ENCODE peak calls at places on chromosomes 16 and 17, in ten cellular contexts. One of them, this sample, is unnamed.

GRCh38 chr17:1783834-1784611 is 22.2 kb downstream of the SERPINF1 start:
- DNase-seq in ovary: peak; percentile 84
- DNase-seq in cardiac muscle cell: peak; percentile 96
- DNase-seq in CD4-positive, alpha-beta T cell: no peak
- DNase-seq in fibroblast of lung: peak; percentile 81
- DNase-seq in tibial nerve: peak; percentile 97
- DNase-seq in AG04450: peak; percentile 78
- DNase-seq in ascending aorta: peak; percentile 65
- DNase-seq in CD8-positive, alpha-beta memory T cell: no peak
- DNase-seq in body of pancreas: peak; percentile 51
- DNase-seq in this sample: peak; percentile 91

GRCh38 chr16:66273644-66274334 is 92.7 kb upstream of the CDH5 start:
- DNase-seq in AG04450: no peak
- DNase-seq in body of pancreas: no peak
- DNase-seq in fibroblast of lung: peak; percentile 61
- DNase-seq in cardiac muscle cell: peak; percentile 52
- DNase-seq in tibial nerve: peak; percentile 29
- DNase-seq in ovary: no peak
- DNase-seq in CD8-positive, alpha-beta memory T cell: no peak
- DNase-seq in ascending aorta: no peak
- DNase-seq in CD4-positive, alpha-beta T cell: no peak
- DNase-seq in this sample: no peak

GRCh38 chr17:42049834-42050359 is 504 bp downstream of the C17orf113 start:
- DNase-seq in cardiac muscle cell: no peak
- DNase-seq in fibroblast of lung: no peak
- DNase-seq in AG04450: no peak
- DNase-seq in CD4-positive, alpha-beta T cell: no peak
- DNase-seq in CD8-positive, alpha-beta memory T cell: no peak
- DNase-seq in ovary: no peak
- DNase-seq in ascending aorta: no peak
- DNase-seq in tibial nerve: no peak
- DNase-seq in body of pancreas: no peak
- DNase-seq in this sample: no peak

GRCh38 chr16:13110124-13110796 is 208.9 kb downstream of the SHISA9 start:
- DNase-seq in CD4-positive, alpha-beta T cell: no peak
- DNase-seq in body of pancreas: peak; percentile 21
- DNase-seq in ovary: no peak
- DNase-seq in ascending aorta: peak; percentile 12
- DNase-seq in cardiac muscle cell: no peak
- DNase-seq in AG04450: no peak
- DNase-seq in tibial nerve: no peak
- DNase-seq in CD8-positive, alpha-beta memory T cell: no peak
- DNase-seq in fibroblast of lung: peak; percentile 60
- DNase-seq in this sample: no peak

GRCh38 chr17:1577186-1577585 is 14.6 kb upstream of the PITPNA start:
- DNase-seq in ascending aorta: peak; percentile 89
- DNase-seq in cardiac muscle cell: peak; percentile 98
- DNase-seq in ovary: peak; percentile 85
- DNase-seq in tibial nerve: peak; percentile 87
- DNase-seq in CD8-positive, alpha-beta memory T cell: no peak
- DNase-seq in fibroblast of lung: peak; percentile 92
- DNase-seq in body of pancreas: peak; percentile 64
- DNase-seq in CD4-positive, alpha-beta T cell: no peak
- DNase-seq in AG04450: peak; percentile 61
- DNase-seq in this sample: peak; percentile 70

GRCh38 chr17:4536742-4537411 is 18.3 kb downstream of the MYBBP1A start:
- DNase-seq in body of pancreas: no peak
- DNase-seq in CD4-positive, alpha-beta T cell: no peak
- DNase-seq in ovary: peak; percentile 63
- DNase-seq in fibroblast of lung: no peak
- DNase-seq in CD8-positive, alpha-beta memory T cell: no peak
- DNase-seq in ascending aorta: no peak
- DNase-seq in tibial nerve: no peak
- DNase-seq in cardiac muscle cell: peak; percentile 71
- DNase-seq in AG04450: no peak
- DNase-seq in this sample: peak; percentile 63

GRCh38 chr17:49687878-49688491 is 10.1 kb upstream of the SPOP start:
- DNase-seq in CD4-positive, alpha-beta T cell: no peak
- DNase-seq in ovary: no peak
- DNase-seq in ascending aorta: no peak
- DNase-seq in tibial nerve: no peak
- DNase-seq in AG04450: no peak
- DNase-seq in fibroblast of lung: peak; percentile 47
- DNase-seq in CD8-positive, alpha-beta memory T cell: no peak
- DNase-seq in body of pancreas: no peak
- DNase-seq in cardiac muscle cell: peak; percentile 86
- DNase-seq in this sample: no peak

GRCh38 chr17:76036497-76037380 is 9.6 kb upstream of the EVPL start:
- DNase-seq in CD8-positive, alpha-beta memory T cell: no peak
- DNase-seq in CD4-positive, alpha-beta T cell: no peak
- DNase-seq in body of pancreas: no peak
- DNase-seq in AG04450: no peak
- DNase-seq in tibial nerve: no peak
- DNase-seq in fibroblast of lung: no peak
- DNase-seq in ascending aorta: no peak
- DNase-seq in cardiac muscle cell: no peak
- DNase-seq in ovary: peak; percentile 63
- DNase-seq in this sample: peak; percentile 26

GRCh38 chr17:40158438-40158837 is 18.1 kb downstream of the CASC3 start:
- DNase-seq in CD4-positive, alpha-beta T cell: no peak
- DNase-seq in fibroblast of lung: no peak
- DNase-seq in ascending aorta: no peak
- DNase-seq in AG04450: no peak
- DNase-seq in CD8-positive, alpha-beta memory T cell: no peak
- DNase-seq in tibial nerve: no peak
- DNase-seq in ovary: no peak
- DNase-seq in cardiac muscle cell: peak; percentile 33
- DNase-seq in body of pancreas: no peak
- DNase-seq in this sample: no peak

GRCh38 chr17:78541488-78542237 is 35.5 kb downstream of the DNAH17 start:
- DNase-seq in fibroblast of lung: peak; percentile 15
- DNase-seq in CD8-positive, alpha-beta memory T cell: no peak
- DNase-seq in AG04450: no peak
- DNase-seq in CD4-positive, alpha-beta T cell: no peak
- DNase-seq in ovary: no peak
- DNase-seq in cardiac muscle cell: no peak
- DNase-seq in body of pancreas: no peak
- DNase-seq in ascending aorta: no peak
- DNase-seq in tibial nerve: no peak
- DNase-seq in this sample: no peak

GRCh38 chr16:68869492-68870084 is 26.3 kb downstream of the TANGO6 start:
- DNase-seq in AG04450: no peak
- DNase-seq in tibial nerve: no peak
- DNase-seq in CD4-positive, alpha-beta T cell: no peak
- DNase-seq in CD8-positive, alpha-beta memory T cell: no peak
- DNase-seq in body of pancreas: no peak
- DNase-seq in cardiac muscle cell: no peak
- DNase-seq in fibroblast of lung: no peak
- DNase-seq in ovary: no peak
- DNase-seq in ascending aorta: no peak
- DNase-seq in this sample: no peak

GRCh38 chr17:6551909-6552768 is 4.2 kb downstream of the PITPNM3 start:
- DNase-seq in fibroblast of lung: no peak
- DNase-seq in CD4-positive, alpha-beta T cell: no peak
- DNase-seq in ovary: peak; percentile 69
- DNase-seq in body of pancreas: peak; percentile 35
- DNase-seq in cardiac muscle cell: no peak
- DNase-seq in ascending aorta: no peak
- DNase-seq in CD8-positive, alpha-beta memory T cell: no peak
- DNase-seq in tibial nerve: no peak
- DNase-seq in AG04450: no peak
- DNase-seq in this sample: no peak

GRCh38 chr16:29990033-29990432 is 5.4 kb downstream of the HIRIP3 start:
- DNase-seq in CD4-positive, alpha-beta T cell: no peak
- DNase-seq in cardiac muscle cell: no peak
- DNase-seq in fibroblast of lung: no peak
- DNase-seq in ascending aorta: no peak
- DNase-seq in body of pancreas: no peak
- DNase-seq in CD8-positive, alpha-beta memory T cell: no peak
- DNase-seq in ovary: no peak
- DNase-seq in AG04450: no peak
- DNase-seq in tibial nerve: no peak
- DNase-seq in this sample: no peak

GRCh38 chr17:13086142-13086769 is 68.4 kb upstream of the ELAC2 start:
- DNase-seq in tibial nerve: no peak
- DNase-seq in fibroblast of lung: no peak
- DNase-seq in cardiac muscle cell: peak; percentile 2
- DNase-seq in CD8-positive, alpha-beta memory T cell: no peak
- DNase-seq in body of pancreas: no peak
- DNase-seq in ascending aorta: no peak
- DNase-seq in CD4-positive, alpha-beta T cell: no peak
- DNase-seq in AG04450: no peak
- DNase-seq in ovary: no peak
- DNase-seq in this sample: no peak

GRCh38 chr16:11994187-11995119 is 17.9 kb downstream of the SNX29 start:
- DNase-seq in fibroblast of lung: no peak
- DNase-seq in body of pancreas: no peak
- DNase-seq in tibial nerve: peak; percentile 30
- DNase-seq in ascending aorta: peak; percentile 17
- DNase-seq in AG04450: no peak
- DNase-seq in CD8-positive, alpha-beta memory T cell: no peak
- DNase-seq in CD4-positive, alpha-beta T cell: no peak
- DNase-seq in cardiac muscle cell: no peak
- DNase-seq in ovary: no peak
- DNase-seq in this sample: peak; percentile 44

DNA sequence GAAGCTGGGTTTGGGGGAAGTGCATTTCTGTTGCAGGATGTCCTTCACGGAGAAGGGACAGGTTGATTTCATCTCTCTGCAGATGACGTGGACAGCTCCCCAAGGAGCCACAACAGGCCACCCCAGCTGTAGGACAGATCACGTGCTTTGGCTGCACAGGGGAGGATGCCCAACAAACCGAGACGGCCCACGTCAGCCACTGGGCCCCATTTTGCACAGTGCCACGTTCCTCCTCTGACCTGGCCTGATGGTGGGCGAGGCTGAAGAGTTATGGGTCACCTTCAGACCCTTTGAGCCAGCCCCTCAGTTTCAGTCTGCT is 9.0 kb upstream of the RHBDL3 start:
- DNase-seq in body of pancreas: no peak
- DNase-seq in fibroblast of lung: no peak
- DNase-seq in CD4-positive, alpha-beta T cell: no peak
- DNase-seq in tibial nerve: no peak
- DNase-seq in cardiac muscle cell: no peak
- DNase-seq in ovary: no peak
- DNase-seq in ascending aorta: no peak
- DNase-seq in CD8-positive, alpha-beta memory T cell: no peak
- DNase-seq in AG04450: no peak
- DNase-seq in this sample: no peak
- H3K27me3 ChIP-seq in body of pancreas: no peaks in the 10 kb centered on the region
- H3K27me3 ChIP-seq in fibroblast of lung: no peaks in the 10 kb centered on the region
- H3K27me3 ChIP-seq in CD4-positive, alpha-beta T cell: no peaks in the 10 kb centered on the region
- H3K27me3 ChIP-seq in tibial nerve: no peaks in the 10 kb centered on the region
- H3K27me3 ChIP-seq in cardiac muscle cell: peaks cover 8% of the 10 kb centered on the region
- H3K27me3 ChIP-seq in ovary: no peaks in the 10 kb centered on the region
- H3K27me3 ChIP-seq in ascending aorta: no peaks in the 10 kb centered on the region
- H3K27me3 ChIP-seq in CD8-positive, alpha-beta memory T cell: no peaks in the 10 kb centered on the region
- H3K27me3 ChIP-seq in AG04450: peaks cover 7% of the 10 kb centered on the region
- H3K27me3 ChIP-seq in this sample: no peaks in the 10 kb centered on the region

GRCh38 chr17:29620271-29620670 is 2.4 kb downstream of the CORO6 start:
- DNase-seq in CD8-positive, alpha-beta memory T cell: no peak
- DNase-seq in tibial nerve: no peak
- DNase-seq in ovary: no peak
- DNase-seq in body of pancreas: no peak
- DNase-seq in ascending aorta: no peak
- DNase-seq in AG04450: no peak
- DNase-seq in cardiac muscle cell: no peak
- DNase-seq in fibroblast of lung: peak; percentile 37
- DNase-seq in CD4-positive, alpha-beta T cell: no peak
- DNase-seq in this sample: no peak
- H3K27me3 ChIP-seq in CD8-positive, alpha-beta memory T cell: no peaks in the 10 kb centered on the region
- H3K27me3 ChIP-seq in tibial nerve: peaks cover 5% of the 10 kb centered on the region
- H3K27me3 ChIP-seq in ovary: no peaks in the 10 kb centered on the region
- H3K27me3 ChIP-seq in body of pancreas: no peaks in the 10 kb centered on the region
- H3K27me3 ChIP-seq in ascending aorta: no peaks in the 10 kb centered on the region
- H3K27me3 ChIP-seq in AG04450: no peaks in the 10 kb centered on the region
- H3K27me3 ChIP-seq in cardiac muscle cell: peaks cover 13% of the 10 kb centered on the region
- H3K27me3 ChIP-seq in fibroblast of lung: no peaks in the 10 kb centered on the region
- H3K27me3 ChIP-seq in CD4-positive, alpha-beta T cell: no peaks in the 10 kb centered on the region
- H3K27me3 ChIP-seq in this sample: no peaks in the 10 kb centered on the region

DNA sequence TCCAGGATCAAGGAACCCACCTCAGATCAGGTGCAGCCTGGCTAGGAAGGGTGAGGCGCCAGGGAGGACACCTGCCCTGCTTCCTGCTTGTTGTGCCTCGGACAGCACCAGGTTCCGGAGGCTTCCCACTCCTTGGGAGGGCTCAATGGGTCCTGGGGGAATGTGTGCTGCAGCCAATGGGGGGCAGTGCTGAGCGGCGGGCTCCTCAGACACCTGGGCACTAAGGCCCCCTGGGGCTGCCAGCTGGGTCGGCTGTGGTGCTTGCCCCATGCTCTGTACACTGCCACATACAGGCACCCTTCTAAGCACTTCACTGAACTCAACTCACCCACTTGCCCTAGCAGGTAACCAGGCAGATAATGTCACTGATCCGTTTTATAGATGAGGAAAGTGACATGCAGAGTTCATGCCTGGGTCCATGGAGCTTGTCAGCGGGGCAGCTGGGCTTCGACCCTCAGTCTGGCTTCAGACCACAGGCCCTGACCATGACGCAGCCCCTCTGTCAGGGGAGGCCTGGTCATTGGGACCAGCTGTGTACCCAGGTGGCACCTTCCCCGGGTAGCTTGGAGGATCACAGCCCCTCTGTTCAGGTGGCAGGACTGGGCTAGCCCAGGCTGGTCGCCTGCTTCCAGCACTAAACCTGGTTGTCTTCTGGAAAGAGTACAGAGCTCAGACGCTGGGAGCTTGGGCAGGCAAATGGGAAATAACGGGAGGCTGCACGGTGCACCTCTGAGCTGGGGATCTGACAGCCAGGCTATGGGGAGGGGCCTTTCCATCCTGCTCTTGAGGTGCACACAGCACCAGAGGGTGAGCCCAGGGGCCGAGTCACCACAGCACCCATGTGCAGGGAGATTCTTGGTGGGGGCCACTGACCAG is 8.2 kb downstream of the FN3K start:
- DNase-seq in body of pancreas: no peak
- DNase-seq in CD4-positive, alpha-beta T cell: no peak
- DNase-seq in ascending aorta: no peak
- DNase-seq in tibial nerve: no peak
- DNase-seq in AG04450: no peak
- DNase-seq in CD8-positive, alpha-beta memory T cell: no peak
- DNase-seq in cardiac muscle cell: no peak
- DNase-seq in fibroblast of lung: no peak
- DNase-seq in ovary: no peak
- DNase-seq in this sample: no peak
- H3K27me3 ChIP-seq in body of pancreas: no peaks in the 10 kb centered on the region
- H3K27me3 ChIP-seq in CD4-positive, alpha-beta T cell: no peaks in the 10 kb centered on the region
- H3K27me3 ChIP-seq in ascending aorta: no peaks in the 10 kb centered on the region
- H3K27me3 ChIP-seq in tibial nerve: no peaks in the 10 kb centered on the region
- H3K27me3 ChIP-seq in AG04450: no peaks in the 10 kb centered on the region
- H3K27me3 ChIP-seq in CD8-positive, alpha-beta memory T cell: no peaks in the 10 kb centered on the region
- H3K27me3 ChIP-seq in cardiac muscle cell: no peaks in the 10 kb centered on the region
- H3K27me3 ChIP-seq in fibroblast of lung: no peaks in the 10 kb centered on the region
- H3K27me3 ChIP-seq in ovary: no peaks in the 10 kb centered on the region
- H3K27me3 ChIP-seq in this sample: no peaks in the 10 kb centered on the region

DNA sequence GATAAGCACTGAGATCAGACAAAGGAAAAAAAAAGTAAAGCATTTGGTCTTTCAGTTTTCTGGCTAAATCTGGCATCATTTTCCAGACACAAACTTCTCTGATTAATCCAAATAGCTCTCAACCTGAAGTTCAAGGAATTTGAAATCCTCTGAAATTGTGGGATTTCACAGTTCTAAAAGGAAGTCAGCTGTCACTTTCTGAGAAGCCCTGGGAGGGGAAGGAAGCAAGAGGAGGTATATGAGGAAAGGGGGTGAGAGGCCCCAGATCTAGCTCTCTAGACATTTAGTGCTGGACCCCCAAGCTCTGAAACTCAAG is 17.5 kb upstream of the HOXB9 start:
- DNase-seq in AG04450: no peak
- DNase-seq in body of pancreas: no peak
- DNase-seq in fibroblast of lung: no peak
- DNase-seq in tibial nerve: no peak
- DNase-seq in ascending aorta: no peak
- DNase-seq in cardiac muscle cell: no peak
- DNase-seq in ovary: no peak
- DNase-seq in CD4-positive, alpha-beta T cell: no peak
- DNase-seq in CD8-positive, alpha-beta memory T cell: no peak
- DNase-seq in this sample: no peak
- H3K27me3 ChIP-seq in AG04450: peaks cover 95% of the 10 kb centered on the region
- H3K27me3 ChIP-seq in body of pancreas: no peaks in the 10 kb centered on the region
- H3K27me3 ChIP-seq in fibroblast of lung: peaks cover 86% of the 10 kb centered on the region
- H3K27me3 ChIP-seq in tibial nerve: peaks cover 100% of the 10 kb centered on the region
- H3K27me3 ChIP-seq in ascending aorta: peaks cover 27% of the 10 kb centered on the region
- H3K27me3 ChIP-seq in cardiac muscle cell: peaks cover 100% of the 10 kb centered on the region
- H3K27me3 ChIP-seq in ovary: no peaks in the 10 kb centered on the region
- H3K27me3 ChIP-seq in CD4-positive, alpha-beta T cell: peaks cover 87% of the 10 kb centered on the region
- H3K27me3 ChIP-seq in CD8-positive, alpha-beta memory T cell: peaks cover 34% of the 10 kb centered on the region
- H3K27me3 ChIP-seq in this sample: no peaks in the 10 kb centered on the region

This sample was measured in testis.